ENCODE peak calls at places on chromosomes 5 and 9, in ten cellular contexts. One of them, this sample, is unnamed.

GRCh38 chr5:135087950-135088349 is 53.9 kb upstream of the PITX1 start:
- DNase-seq in naive thymus-derived CD4-positive, alpha-beta T cell: no peak
- DNase-seq in A549: no peak
- DNase-seq in CD4-positive, alpha-beta memory T cell: no peak
- DNase-seq in mesendoderm: no peak
- DNase-seq in H1: no peak
- DNase-seq in SJSA1: no peak
- DNase-seq in sigmoid colon: no peak
- DNase-seq in left ventricle myocardium inferior: no peak
- DNase-seq in SK-N-SH: no peak
- DNase-seq in this sample: no peak

GRCh38 chr5:51396797-51397196 is 13.5 kb downstream of the ISL1 start:
- DNase-seq in naive thymus-derived CD4-positive, alpha-beta T cell: no peak
- DNase-seq in A549: no peak
- DNase-seq in CD4-positive, alpha-beta memory T cell: no peak
- DNase-seq in mesendoderm: no peak
- DNase-seq in H1: no peak
- DNase-seq in SJSA1: no peak
- DNase-seq in sigmoid colon: no peak
- DNase-seq in left ventricle myocardium inferior: no peak
- DNase-seq in SK-N-SH: no peak
- DNase-seq in this sample: no peak

GRCh38 chr5:78640622-78641021 is 8.0 kb downstream of the LHFPL2 start:
- DNase-seq in naive thymus-derived CD4-positive, alpha-beta T cell: no peak
- DNase-seq in A549: peak; percentile 48
- DNase-seq in CD4-positive, alpha-beta memory T cell: no peak
- DNase-seq in mesendoderm: no peak
- DNase-seq in H1: no peak
- DNase-seq in SJSA1: no peak
- DNase-seq in sigmoid colon: no peak
- DNase-seq in left ventricle myocardium inferior: no peak
- DNase-seq in SK-N-SH: no peak
- DNase-seq in this sample: no peak

GRCh38 chr9:121201045-121201737 is 478 bp downstream of the RAB14 start:
- DNase-seq in naive thymus-derived CD4-positive, alpha-beta T cell: peak; percentile 76
- DNase-seq in A549: no peak
- DNase-seq in CD4-positive, alpha-beta memory T cell: peak; percentile 54
- DNase-seq in mesendoderm: peak; percentile 49
- DNase-seq in H1: no peak
- DNase-seq in SJSA1: no peak
- DNase-seq in sigmoid colon: peak; percentile 71
- DNase-seq in left ventricle myocardium inferior: peak; percentile 53
- DNase-seq in SK-N-SH: no peak
- DNase-seq in this sample: peak; percentile 85

GRCh38 chr9:114421147-114421546 is 33.4 kb upstream of the AKNA start:
- DNase-seq in naive thymus-derived CD4-positive, alpha-beta T cell: no peak
- DNase-seq in A549: no peak
- DNase-seq in CD4-positive, alpha-beta memory T cell: no peak
- DNase-seq in mesendoderm: no peak
- DNase-seq in H1: no peak
- DNase-seq in SJSA1: no peak
- DNase-seq in sigmoid colon: peak; percentile 57
- DNase-seq in left ventricle myocardium inferior: no peak
- DNase-seq in SK-N-SH: no peak
- DNase-seq in this sample: no peak

GRCh38 chr5:125660231-125660895 is 762.8 kb upstream of the GRAMD2B start:
- DNase-seq in naive thymus-derived CD4-positive, alpha-beta T cell: no peak
- DNase-seq in A549: no peak
- DNase-seq in CD4-positive, alpha-beta memory T cell: no peak
- DNase-seq in mesendoderm: peak; percentile 50
- DNase-seq in H1: no peak
- DNase-seq in SJSA1: no peak
- DNase-seq in sigmoid colon: no peak
- DNase-seq in left ventricle myocardium inferior: no peak
- DNase-seq in SK-N-SH: no peak
- DNase-seq in this sample: no peak

GRCh38 chr9:20408513-20408912 is 213.8 kb downstream of the MLLT3 start:
- DNase-seq in naive thymus-derived CD4-positive, alpha-beta T cell: no peak
- DNase-seq in A549: no peak
- DNase-seq in CD4-positive, alpha-beta memory T cell: no peak
- DNase-seq in mesendoderm: peak; percentile 6
- DNase-seq in H1: no peak
- DNase-seq in SJSA1: no peak
- DNase-seq in sigmoid colon: no peak
- DNase-seq in left ventricle myocardium inferior: no peak
- DNase-seq in SK-N-SH: no peak
- DNase-seq in this sample: no peak

GRCh38 chr5:133459474-133460155 is 152.7 kb downstream of the FSTL4 start:
- DNase-seq in naive thymus-derived CD4-positive, alpha-beta T cell: no peak
- DNase-seq in A549: no peak
- DNase-seq in CD4-positive, alpha-beta memory T cell: no peak
- DNase-seq in mesendoderm: no peak
- DNase-seq in H1: no peak
- DNase-seq in SJSA1: no peak
- DNase-seq in sigmoid colon: no peak
- DNase-seq in left ventricle myocardium inferior: no peak
- DNase-seq in SK-N-SH: peak; percentile 52
- DNase-seq in this sample: no peak

GRCh38 chr9:119802621-119803020 is 433.4 kb upstream of the BRINP1 start:
- DNase-seq in naive thymus-derived CD4-positive, alpha-beta T cell: no peak
- DNase-seq in A549: no peak
- DNase-seq in CD4-positive, alpha-beta memory T cell: no peak
- DNase-seq in mesendoderm: no peak
- DNase-seq in H1: no peak
- DNase-seq in SJSA1: no peak
- DNase-seq in sigmoid colon: peak; percentile 85
- DNase-seq in left ventricle myocardium inferior: peak; percentile 51
- DNase-seq in SK-N-SH: no peak
- DNase-seq in this sample: peak; percentile 74

GRCh38 chr5:14872070-14872989 is 752 bp upstream of the ANKH start:
- DNase-seq in naive thymus-derived CD4-positive, alpha-beta T cell: peak; percentile 61
- DNase-seq in A549: peak; percentile 48
- DNase-seq in CD4-positive, alpha-beta memory T cell: peak; percentile 43
- DNase-seq in mesendoderm: peak; percentile 40
- DNase-seq in H1: no peak
- DNase-seq in SJSA1: peak; percentile 60
- DNase-seq in sigmoid colon: peak; percentile 87
- DNase-seq in left ventricle myocardium inferior: peak; percentile 83
- DNase-seq in SK-N-SH: peak; percentile 86
- DNase-seq in this sample: peak; percentile 90

GRCh38 chr9:114869845-114870244 is 60.5 kb downstream of the TNFSF8 start:
- DNase-seq in naive thymus-derived CD4-positive, alpha-beta T cell: no peak
- DNase-seq in A549: no peak
- DNase-seq in CD4-positive, alpha-beta memory T cell: peak; percentile 20
- DNase-seq in mesendoderm: peak; percentile 78
- DNase-seq in H1: no peak
- DNase-seq in SJSA1: no peak
- DNase-seq in sigmoid colon: no peak
- DNase-seq in left ventricle myocardium inferior: no peak
- DNase-seq in SK-N-SH: no peak
- DNase-seq in this sample: no peak

GRCh38 chr5:125257057-125257970 is 510.9 kb upstream of the ZNF608 start:
- DNase-seq in naive thymus-derived CD4-positive, alpha-beta T cell: no peak
- DNase-seq in A549: no peak
- DNase-seq in CD4-positive, alpha-beta memory T cell: no peak
- DNase-seq in mesendoderm: peak; percentile 31
- DNase-seq in H1: no peak
- DNase-seq in SJSA1: no peak
- DNase-seq in sigmoid colon: no peak
- DNase-seq in left ventricle myocardium inferior: no peak
- DNase-seq in SK-N-SH: peak; percentile 6
- DNase-seq in this sample: no peak

GRCh38 chr5:82812575-82812974 is 264.6 kb downstream of the TMEM167A start:
- DNase-seq in naive thymus-derived CD4-positive, alpha-beta T cell: no peak
- DNase-seq in A549: no peak
- DNase-seq in CD4-positive, alpha-beta memory T cell: no peak
- DNase-seq in mesendoderm: no peak
- DNase-seq in H1: no peak
- DNase-seq in SJSA1: no peak
- DNase-seq in sigmoid colon: no peak
- DNase-seq in left ventricle myocardium inferior: no peak
- DNase-seq in SK-N-SH: no peak
- DNase-seq in this sample: no peak

GRCh38 chr5:147508711-147509040 is 1.2 kb downstream of the DPYSL3 start:
- DNase-seq in naive thymus-derived CD4-positive, alpha-beta T cell: no peak
- DNase-seq in A549: no peak
- DNase-seq in CD4-positive, alpha-beta memory T cell: no peak
- DNase-seq in mesendoderm: no peak
- DNase-seq in H1: no peak
- DNase-seq in SJSA1: peak; percentile 62
- DNase-seq in sigmoid colon: no peak
- DNase-seq in left ventricle myocardium inferior: no peak
- DNase-seq in SK-N-SH: no peak
- DNase-seq in this sample: no peak

DNA sequence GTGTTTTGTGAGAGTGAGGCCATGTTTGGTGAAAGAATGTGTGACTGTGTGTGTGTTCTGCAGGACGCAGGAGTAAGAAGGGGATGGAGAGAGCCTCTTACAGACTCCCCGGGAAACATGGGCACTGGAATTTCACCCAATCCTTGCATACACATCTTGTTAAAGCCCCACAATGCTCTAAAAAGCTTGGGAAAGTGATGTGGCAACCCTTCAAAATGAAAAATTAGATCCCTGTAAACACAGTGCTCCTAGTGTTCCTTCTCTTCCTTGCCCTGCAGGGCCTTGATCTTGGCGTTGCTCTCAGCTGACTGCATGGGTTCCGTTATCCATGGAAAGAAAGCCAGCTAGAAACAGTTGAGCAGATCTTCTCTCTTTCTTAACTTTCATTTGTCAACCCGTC is 701.7 kb downstream of the SEMA5A start:
- DNase-seq in naive thymus-derived CD4-positive, alpha-beta T cell: no peak
- DNase-seq in A549: no peak
- DNase-seq in CD4-positive, alpha-beta memory T cell: no peak
- DNase-seq in mesendoderm: no peak
- DNase-seq in H1: no peak
- DNase-seq in SJSA1: no peak
- DNase-seq in sigmoid colon: no peak
- DNase-seq in left ventricle myocardium inferior: no peak
- DNase-seq in SK-N-SH: no peak
- DNase-seq in this sample: no peak
- H3K27ac ChIP-seq in naive thymus-derived CD4-positive, alpha-beta T cell: no peak overlapping the region
- H3K27ac ChIP-seq in A549: no peak overlapping the region
- H3K27ac ChIP-seq in CD4-positive, alpha-beta memory T cell: no peak overlapping the region
- H3K27ac ChIP-seq in mesendoderm: no peak overlapping the region
- H3K27ac ChIP-seq in H1: no peak overlapping the region
- H3K27ac ChIP-seq in SJSA1: no peak overlapping the region
- H3K27ac ChIP-seq in sigmoid colon: no peak overlapping the region
- H3K27ac ChIP-seq in left ventricle myocardium inferior: peak overlapping the region; percentile 38
- H3K27ac ChIP-seq in SK-N-SH: peak overlapping the region; percentile 50
- H3K27ac ChIP-seq in this sample: no peak overlapping the region

DNA sequence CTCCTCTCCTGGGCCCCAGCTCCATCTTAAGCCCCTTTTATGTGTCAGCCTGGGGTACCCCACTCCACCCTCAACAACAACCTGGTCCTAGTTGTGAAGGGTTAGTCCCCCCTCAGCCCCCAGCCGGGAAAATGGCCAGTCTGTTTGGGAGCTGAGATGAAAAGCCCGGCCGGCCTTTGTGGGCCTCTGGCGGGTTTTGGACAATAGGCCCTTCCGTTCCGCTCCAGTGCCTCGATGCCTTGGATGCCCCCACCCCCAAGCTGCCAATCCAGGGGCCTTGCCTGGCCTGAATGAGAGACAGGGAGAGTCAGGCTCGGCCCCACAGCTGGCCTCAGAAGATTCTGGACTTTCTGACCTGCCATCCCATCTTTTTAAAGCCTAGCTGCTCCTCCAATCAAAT is 9.2 kb downstream of the CNTFR start:
- DNase-seq in naive thymus-derived CD4-positive, alpha-beta T cell: no peak
- DNase-seq in A549: no peak
- DNase-seq in CD4-positive, alpha-beta memory T cell: no peak
- DNase-seq in mesendoderm: no peak
- DNase-seq in H1: no peak
- DNase-seq in SJSA1: no peak
- DNase-seq in sigmoid colon: no peak
- DNase-seq in left ventricle myocardium inferior: no peak
- DNase-seq in SK-N-SH: no peak
- DNase-seq in this sample: no peak
- H3K4me3 ChIP-seq in naive thymus-derived CD4-positive, alpha-beta T cell: no peak overlapping the region
- H3K4me3 ChIP-seq in A549: no peak overlapping the region
- H3K4me3 ChIP-seq in CD4-positive, alpha-beta memory T cell: no peak overlapping the region
- H3K4me3 ChIP-seq in mesendoderm: no peak overlapping the region
- H3K4me3 ChIP-seq in H1: no peak overlapping the region
- H3K4me3 ChIP-seq in SJSA1: no peak overlapping the region
- H3K4me3 ChIP-seq in sigmoid colon: no peak overlapping the region
- H3K4me3 ChIP-seq in left ventricle myocardium inferior: no peak overlapping the region
- H3K4me3 ChIP-seq in SK-N-SH: no peak overlapping the region
- H3K4me3 ChIP-seq in this sample: no peak overlapping the region

DNA sequence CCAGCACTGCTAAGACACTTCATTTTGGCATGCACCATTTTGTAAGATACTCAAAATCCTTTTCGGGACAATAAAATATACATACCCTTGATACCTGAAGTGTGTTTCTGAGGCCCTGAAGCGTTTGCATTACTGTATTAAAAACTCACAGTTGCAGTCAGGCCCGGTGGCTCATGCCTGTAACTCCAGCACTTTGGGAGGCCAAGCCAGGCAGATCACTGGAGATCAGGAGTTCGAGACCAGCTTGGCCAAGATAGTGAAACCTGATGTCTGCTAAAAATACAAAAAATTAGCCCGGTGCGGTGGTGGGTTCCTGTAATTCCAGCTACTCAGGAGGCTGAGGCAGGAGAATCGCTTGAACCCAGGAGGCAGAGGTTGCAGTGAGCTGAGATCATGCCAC is 2.5 kb upstream of the EIF4EBP3 start:
- DNase-seq in naive thymus-derived CD4-positive, alpha-beta T cell: no peak
- DNase-seq in A549: no peak
- DNase-seq in CD4-positive, alpha-beta memory T cell: no peak
- DNase-seq in mesendoderm: no peak
- DNase-seq in H1: no peak
- DNase-seq in SJSA1: no peak
- DNase-seq in sigmoid colon: no peak
- DNase-seq in left ventricle myocardium inferior: no peak
- DNase-seq in SK-N-SH: no peak
- DNase-seq in this sample: no peak
- H3K4me1 ChIP-seq in naive thymus-derived CD4-positive, alpha-beta T cell: peaks cover 20% of the 10 kb centered on the region
- H3K4me1 ChIP-seq in A549: peaks cover 26% of the 10 kb centered on the region
- H3K4me1 ChIP-seq in CD4-positive, alpha-beta memory T cell: peaks cover 30% of the 10 kb centered on the region
- H3K4me1 ChIP-seq in mesendoderm: peaks cover 4% of the 10 kb centered on the region
- H3K4me1 ChIP-seq in H1: peaks cover 18% of the 10 kb centered on the region
- H3K4me1 ChIP-seq in SJSA1: peaks cover 12% of the 10 kb centered on the region
- H3K4me1 ChIP-seq in sigmoid colon: no peaks in the 10 kb centered on the region
- H3K4me1 ChIP-seq in left ventricle myocardium inferior: peaks cover 44% of the 10 kb centered on the region
- H3K4me1 ChIP-seq in SK-N-SH: peaks cover 35% of the 10 kb centered on the region
- H3K4me1 ChIP-seq in this sample: peaks cover 4% of the 10 kb centered on the region

DNA sequence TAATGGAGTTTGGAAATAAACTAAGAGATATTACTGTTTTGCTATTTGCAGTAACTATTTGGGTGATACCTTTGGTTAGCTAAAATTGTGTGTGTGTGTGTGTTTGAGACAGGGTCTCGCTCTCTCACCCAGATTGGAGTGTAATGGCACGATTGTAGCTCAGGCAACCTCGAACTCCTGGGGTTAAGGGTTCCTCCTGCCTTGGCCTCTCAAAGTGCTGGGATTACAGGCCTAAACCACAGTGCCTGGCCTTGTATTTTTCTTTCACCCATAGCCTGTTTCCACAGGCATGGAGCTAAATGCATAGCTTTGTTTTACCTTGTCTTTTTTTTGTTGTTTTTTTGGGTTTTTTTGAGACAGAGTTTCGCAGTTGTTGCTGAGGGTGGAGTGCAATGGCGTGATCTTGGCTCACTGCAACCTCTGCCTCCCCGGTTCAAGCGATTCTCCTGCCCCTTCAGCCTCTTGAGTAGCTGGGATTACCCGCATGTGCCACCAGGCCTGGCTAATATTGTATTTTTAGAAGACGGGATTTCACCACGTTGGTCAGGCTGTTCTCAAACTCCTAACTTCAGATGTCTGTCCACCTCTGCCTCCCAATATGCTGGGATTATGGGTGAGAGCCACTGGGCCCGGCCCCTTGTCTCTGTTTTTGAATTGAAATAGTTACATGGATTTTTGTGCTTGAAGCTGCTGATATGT is 5.6 kb downstream of the GPBP1 start:
- DNase-seq in naive thymus-derived CD4-positive, alpha-beta T cell: no peak
- DNase-seq in A549: no peak
- DNase-seq in CD4-positive, alpha-beta memory T cell: no peak
- DNase-seq in mesendoderm: no peak
- DNase-seq in H1: no peak
- DNase-seq in SJSA1: no peak
- DNase-seq in sigmoid colon: no peak
- DNase-seq in left ventricle myocardium inferior: no peak
- DNase-seq in SK-N-SH: no peak
- DNase-seq in this sample: no peak
- H3K27ac ChIP-seq in naive thymus-derived CD4-positive, alpha-beta T cell: peak overlapping the region; percentile 99
- H3K27ac ChIP-seq in A549: peak overlapping the region; percentile 10
- H3K27ac ChIP-seq in CD4-positive, alpha-beta memory T cell: peak overlapping the region; percentile 99
- H3K27ac ChIP-seq in mesendoderm: no peak overlapping the region
- H3K27ac ChIP-seq in H1: no peak overlapping the region
- H3K27ac ChIP-seq in SJSA1: no peak overlapping the region
- H3K27ac ChIP-seq in sigmoid colon: peak overlapping the region; percentile 100
- H3K27ac ChIP-seq in left ventricle myocardium inferior: peak overlapping the region; percentile 52
- H3K27ac ChIP-seq in SK-N-SH: no peak overlapping the region
- H3K27ac ChIP-seq in this sample: no peak overlapping the region

This sample was measured in aorta.